ENCODE peak calls at places on chromosomes 5 and 9, in five cellular contexts. One of them, this sample, is unnamed.

GRCh38 chr5:10021248-10021647 is 228.4 kb downstream of the ATPSCKMT start:
- DNase-seq in HCT116: no peak
- DNase-seq in GM23338: peak; percentile 2
- DNase-seq in spleen: no peak
- DNase-seq in stomach: no peak
- DNase-seq in this sample: no peak

GRCh38 chr9:126805546-126806262 is 864 bp downstream of the ZBTB43 start:
- DNase-seq in spleen: peak; percentile 80
- DNase-seq in GM23338: peak; percentile 6
- DNase-seq in stomach: peak; percentile 69
- DNase-seq in HCT116: peak; percentile 39
- DNase-seq in this sample: peak; percentile 70

GRCh38 chr5:43065384-43066230 is 25.5 kb upstream of the ANXA2R start:
- DNase-seq in HCT116: no peak
- DNase-seq in stomach: peak; percentile 52
- DNase-seq in spleen: peak; percentile 89
- DNase-seq in GM23338: peak; percentile 17
- DNase-seq in this sample: peak; percentile 86

GRCh38 chr5:68027519-68027918 is 188.0 kb upstream of the PIK3R1 start:
- DNase-seq in GM23338: no peak
- DNase-seq in stomach: no peak
- DNase-seq in spleen: no peak
- DNase-seq in HCT116: no peak
- DNase-seq in this sample: peak; percentile 85

GRCh38 chr5:34500236-34500836 is 155.8 kb upstream of the RAI14 start:
- DNase-seq in GM23338: no peak
- DNase-seq in spleen: no peak
- DNase-seq in HCT116: no peak
- DNase-seq in stomach: no peak
- DNase-seq in this sample: no peak

GRCh38 chr5:157038568-157039187 is 20.2 kb downstream of the HAVCR1 start:
- DNase-seq in spleen: no peak
- DNase-seq in HCT116: no peak
- DNase-seq in stomach: no peak
- DNase-seq in GM23338: no peak
- DNase-seq in this sample: no peak

GRCh38 chr5:683619-684481 is 9.3 kb downstream of the TPPP start:
- DNase-seq in HCT116: no peak
- DNase-seq in GM23338: no peak
- DNase-seq in stomach: no peak
- DNase-seq in spleen: no peak
- DNase-seq in this sample: peak; percentile 72

GRCh38 chr5:113181853-113182490 is 205.4 kb downstream of the DCP2 start:
- DNase-seq in HCT116: no peak
- DNase-seq in spleen: no peak
- DNase-seq in GM23338: no peak
- DNase-seq in stomach: no peak
- DNase-seq in this sample: no peak

GRCh38 chr9:97559111-97559514 is 57.6 kb downstream of the TMOD1 start:
- DNase-seq in stomach: no peak
- DNase-seq in GM23338: no peak
- DNase-seq in HCT116: no peak
- DNase-seq in spleen: peak; percentile 22
- DNase-seq in this sample: no peak

GRCh38 chr9:69044226-69045219 is 9.0 kb downstream of the FXN start:
- DNase-seq in HCT116: no peak
- DNase-seq in spleen: no peak
- DNase-seq in GM23338: peak; percentile 50
- DNase-seq in stomach: no peak
- DNase-seq in this sample: no peak

GRCh38 chr5:134735243-134735642 is 3.1 kb upstream of the CAMLG start:
- DNase-seq in stomach: no peak
- DNase-seq in HCT116: no peak
- DNase-seq in spleen: no peak
- DNase-seq in GM23338: no peak
- DNase-seq in this sample: no peak

GRCh38 chr9:105757496-105758251 is 63.3 kb downstream of the TMEM38B start:
- DNase-seq in GM23338: no peak
- DNase-seq in stomach: no peak
- DNase-seq in HCT116: no peak
- DNase-seq in spleen: no peak
- DNase-seq in this sample: no peak

GRCh38 chr9:137671721-137672120 is 52.9 kb downstream of the EHMT1 start:
- DNase-seq in GM23338: no peak
- DNase-seq in spleen: peak; percentile 51
- DNase-seq in stomach: no peak
- DNase-seq in HCT116: no peak
- DNase-seq in this sample: peak; percentile 54

GRCh38 chr9:18473551-18474279 is at the start of gene ADAMTSL1:
- DNase-seq in GM23338: peak; percentile 88
- DNase-seq in stomach: peak; percentile 48
- DNase-seq in HCT116: no peak
- DNase-seq in spleen: no peak
- DNase-seq in this sample: peak; percentile 74

GRCh38 chr9:87601175-87601574 is 103.5 kb downstream of the DAPK1 start:
- DNase-seq in GM23338: no peak
- DNase-seq in stomach: peak; percentile 54
- DNase-seq in spleen: peak; percentile 84
- DNase-seq in HCT116: no peak
- DNase-seq in this sample: peak; percentile 78
- TF ChIP-seq POLR2AphosphoS5 in GM23338: no peak
- TF ChIP-seq POLR2AphosphoS5 in stomach: no peak
- TF ChIP-seq POLR2AphosphoS5 in spleen: peak; percentile 71
- TF ChIP-seq POLR2AphosphoS5 in HCT116: no peak
- TF ChIP-seq POLR2AphosphoS5 in this sample: peak; percentile 15

GRCh38 chr5:39411051-39411450 is 13.7 kb downstream of the DAB2 start:
- DNase-seq in HCT116: no peak
- DNase-seq in spleen: no peak
- DNase-seq in GM23338: no peak
- DNase-seq in stomach: no peak
- DNase-seq in this sample: no peak
- H3K4me1 ChIP-seq in HCT116: peaks cover 8% of the 10 kb centered on the region
- H3K4me1 ChIP-seq in spleen: peaks cover 13% of the 10 kb centered on the region
- H3K4me1 ChIP-seq in GM23338: peaks cover 22% of the 10 kb centered on the region
- H3K4me1 ChIP-seq in stomach: peaks cover 48% of the 10 kb centered on the region
- H3K4me1 ChIP-seq in this sample: peaks cover 48% of the 10 kb centered on the region

GRCh38 chr9:124860582-124861341 is 995 bp downstream of the RPL35 start:
- DNase-seq in spleen: no peak
- DNase-seq in GM23338: no peak
- DNase-seq in stomach: no peak
- DNase-seq in HCT116: no peak
- DNase-seq in this sample: no peak
- TF ChIP-seq POLR2AphosphoS5 in spleen: no peak
- TF ChIP-seq POLR2AphosphoS5 in GM23338: peak; percentile 12
- TF ChIP-seq POLR2AphosphoS5 in stomach: no peak
- TF ChIP-seq POLR2AphosphoS5 in HCT116: no peak
- TF ChIP-seq POLR2AphosphoS5 in this sample: no peak

GRCh38 chr5:30103056-30104020 is 1090.1 kb upstream of the CDH6 start:
- DNase-seq in spleen: no peak
- DNase-seq in HCT116: no peak
- DNase-seq in GM23338: no peak
- DNase-seq in stomach: no peak
- DNase-seq in this sample: no peak
- H3K4me1 ChIP-seq in spleen: no peaks in the 10 kb centered on the region
- H3K4me1 ChIP-seq in HCT116: no peaks in the 10 kb centered on the region
- H3K4me1 ChIP-seq in GM23338: peaks cover 17% of the 10 kb centered on the region
- H3K4me1 ChIP-seq in stomach: no peaks in the 10 kb centered on the region
- H3K4me1 ChIP-seq in this sample: no peaks in the 10 kb centered on the region

GRCh38 chr5:80141681-80142080 is 106.5 kb downstream of the THBS4 start:
- DNase-seq in stomach: no peak
- DNase-seq in HCT116: no peak
- DNase-seq in GM23338: peak; percentile 73
- DNase-seq in spleen: no peak
- DNase-seq in this sample: no peak

GRCh38 chr5:80139573-80139972 is 104.4 kb downstream of the THBS4 start:
- DNase-seq in HCT116: no peak
- DNase-seq in stomach: no peak
- DNase-seq in spleen: no peak
- DNase-seq in GM23338: no peak
- DNase-seq in this sample: no peak

GRCh38 chr5:80142996-80143395 is 107.8 kb downstream of the THBS4 start:
- DNase-seq in HCT116: no peak
- DNase-seq in stomach: no peak
- DNase-seq in GM23338: no peak
- DNase-seq in spleen: no peak
- DNase-seq in this sample: no peak

GRCh38 chr5:80140496-80140895 is 105.3 kb downstream of the THBS4 start:
- DNase-seq in GM23338: no peak
- DNase-seq in HCT116: no peak
- DNase-seq in stomach: no peak
- DNase-seq in spleen: no peak
- DNase-seq in this sample: no peak

GRCh38 chr5:80141147-80141671 is 106.1 kb downstream of the THBS4 start:
- DNase-seq in spleen: peak; percentile 87
- DNase-seq in HCT116: no peak
- DNase-seq in stomach: peak; percentile 42
- DNase-seq in GM23338: peak; percentile 82
- DNase-seq in this sample: peak; percentile 98
- TF ChIP-seq POLR2AphosphoS5 in spleen: peak; percentile 68
- TF ChIP-seq POLR2AphosphoS5 in HCT116: no peak
- TF ChIP-seq POLR2AphosphoS5 in stomach: peak; percentile 78
- TF ChIP-seq POLR2AphosphoS5 in GM23338: peak; percentile 46
- TF ChIP-seq POLR2AphosphoS5 in this sample: peak; percentile 88

GRCh38 chr9:136566553-136566895 is 20.7 kb upstream of the NOTCH1 start:
- DNase-seq in stomach: no peak
- DNase-seq in spleen: no peak
- DNase-seq in GM23338: no peak
- DNase-seq in HCT116: no peak
- DNase-seq in this sample: no peak

GRCh38 chr9:136564379-136564988 is 18.6 kb upstream of the NOTCH1 start:
- DNase-seq in stomach: peak; percentile 40
- DNase-seq in HCT116: no peak
- DNase-seq in spleen: peak; percentile 93
- DNase-seq in GM23338: no peak
- DNase-seq in this sample: peak; percentile 91

GRCh38 chr9:136565722-136566552 is 20.1 kb upstream of the NOTCH1 start:
- DNase-seq in HCT116: no peak
- DNase-seq in stomach: no peak
- DNase-seq in GM23338: no peak
- DNase-seq in spleen: no peak
- DNase-seq in this sample: no peak

GRCh38 chr9:136563646-136564321 is 17.9 kb upstream of the NOTCH1 start:
- DNase-seq in HCT116: no peak
- DNase-seq in spleen: no peak
- DNase-seq in GM23338: no peak
- DNase-seq in stomach: no peak
- DNase-seq in this sample: no peak

GRCh38 chr9:136565075-136565721 is 19.4 kb upstream of the NOTCH1 start:
- DNase-seq in stomach: no peak
- DNase-seq in HCT116: no peak
- DNase-seq in spleen: no peak
- DNase-seq in GM23338: no peak
- DNase-seq in this sample: peak; percentile 87
- H3K4me1 ChIP-seq in stomach: peaks cover 64% of the 10 kb centered on the region
- H3K4me1 ChIP-seq in HCT116: peaks cover 16% of the 10 kb centered on the region
- H3K4me1 ChIP-seq in spleen: peaks cover 32% of the 10 kb centered on the region
- H3K4me1 ChIP-seq in GM23338: peaks cover 4% of the 10 kb centered on the region
- H3K4me1 ChIP-seq in this sample: peaks cover 63% of the 10 kb centered on the region

DNA sequence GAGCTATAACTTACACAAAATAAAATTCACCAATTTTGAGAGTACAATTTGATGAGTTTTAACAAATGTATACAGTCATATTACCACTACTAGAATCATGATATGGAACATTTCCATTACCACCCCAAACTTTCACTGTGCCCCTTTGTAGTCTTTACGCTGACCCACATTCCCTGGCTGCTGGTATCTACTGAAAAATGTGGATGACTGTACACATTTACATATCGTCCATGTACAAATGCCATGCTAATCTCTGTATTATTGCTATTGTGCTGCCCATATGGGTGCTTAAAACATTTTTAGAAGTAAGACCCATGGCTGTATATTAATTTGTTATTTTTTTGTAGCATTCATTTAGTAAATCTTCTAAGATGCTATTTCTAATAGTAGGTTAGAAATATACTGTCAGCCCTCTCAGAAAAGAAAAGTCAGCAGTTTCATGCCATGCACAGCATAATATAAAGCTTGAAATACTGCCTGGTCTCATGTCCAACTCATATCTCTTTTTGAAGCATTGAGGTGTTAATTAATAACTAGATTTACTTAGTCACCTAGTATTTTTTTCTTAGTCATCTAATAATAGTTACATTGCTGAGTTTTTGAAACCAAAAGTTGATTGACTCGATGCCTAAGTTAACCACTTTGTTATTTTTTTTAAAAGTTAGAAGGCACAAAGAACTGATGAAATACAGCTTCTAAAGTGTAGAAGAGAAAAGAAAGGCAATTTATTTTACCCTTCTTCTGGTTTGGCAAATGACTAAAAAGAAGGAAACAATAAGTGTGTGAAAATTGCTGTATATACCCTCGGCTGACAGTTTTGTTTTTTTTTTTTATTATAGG is 188.3 kb upstream of the MEF2C start:
- DNase-seq in HCT116: no peak
- DNase-seq in stomach: no peak
- DNase-seq in spleen: no peak
- DNase-seq in GM23338: no peak
- DNase-seq in this sample: no peak
- TF ChIP-seq POLR2AphosphoS5 in HCT116: no peak
- TF ChIP-seq POLR2AphosphoS5 in stomach: no peak
- TF ChIP-seq POLR2AphosphoS5 in spleen: no peak
- TF ChIP-seq POLR2AphosphoS5 in GM23338: no peak
- TF ChIP-seq POLR2AphosphoS5 in this sample: no peak

GRCh38 chr9:89431930-89432725 is 65.8 kb downstream of the SEMA4D start:
- DNase-seq in spleen: peak; percentile 39
- DNase-seq in HCT116: no peak
- DNase-seq in GM23338: no peak
- DNase-seq in stomach: no peak
- DNase-seq in this sample: no peak
- H3K4me1 ChIP-seq in spleen: peaks cover 27% of the 10 kb centered on the region
- H3K4me1 ChIP-seq in HCT116: peaks cover 25% of the 10 kb centered on the region
- H3K4me1 ChIP-seq in GM23338: peaks cover 44% of the 10 kb centered on the region
- H3K4me1 ChIP-seq in stomach: peaks cover 90% of the 10 kb centered on the region
- H3K4me1 ChIP-seq in this sample: no peaks in the 10 kb centered on the region

GRCh38 chr5:175434800-175435199 is 9.2 kb downstream of the DRD1 start:
- DNase-seq in GM23338: peak; percentile 41
- DNase-seq in HCT116: no peak
- DNase-seq in stomach: no peak
- DNase-seq in spleen: no peak
- DNase-seq in this sample: no peak
- TF ChIP-seq POLR2AphosphoS5 in GM23338: no peak
- TF ChIP-seq POLR2AphosphoS5 in HCT116: no peak
- TF ChIP-seq POLR2AphosphoS5 in stomach: no peak
- TF ChIP-seq POLR2AphosphoS5 in spleen: no peak
- TF ChIP-seq POLR2AphosphoS5 in this sample: no peak

This sample was measured in sigmoid colon.